ENCODE peak calls at places on chromosomes 5 and 9, in eight cellular contexts. One of them, this sample, is unnamed.

GRCh38 chr5:15366676-15367391 is 133.1 kb upstream of the FBXL7 start:
- DNase-seq in HCT116: no peak
- DNase-seq in uterus: no peak
- DNase-seq in adrenal gland: no peak
- DNase-seq in body of pancreas: no peak
- DNase-seq in NB4: no peak
- DNase-seq in transverse colon: no peak
- DNase-seq in heart left ventricle: no peak
- DNase-seq in this sample: no peak

GRCh38 chr9:107020040-107020530 is 157.1 kb downstream of the ZNF462 start:
- DNase-seq in HCT116: no peak
- DNase-seq in uterus: no peak
- DNase-seq in adrenal gland: no peak
- DNase-seq in body of pancreas: no peak
- DNase-seq in NB4: no peak
- DNase-seq in transverse colon: no peak
- DNase-seq in heart left ventricle: no peak
- DNase-seq in this sample: no peak

GRCh38 chr5:108516771-108517170 is 134.9 kb upstream of the FBXL17 start:
- DNase-seq in HCT116: no peak
- DNase-seq in uterus: no peak
- DNase-seq in adrenal gland: no peak
- DNase-seq in body of pancreas: no peak
- DNase-seq in NB4: no peak
- DNase-seq in transverse colon: no peak
- DNase-seq in heart left ventricle: no peak
- DNase-seq in this sample: no peak

GRCh38 chr5:146283344-146283761 is 55.3 kb upstream of the POU4F3 start:
- DNase-seq in HCT116: peak
- DNase-seq in uterus: no peak
- DNase-seq in adrenal gland: no peak
- DNase-seq in body of pancreas: no peak
- DNase-seq in NB4: no peak
- DNase-seq in transverse colon: no peak
- DNase-seq in heart left ventricle: no peak
- DNase-seq in this sample: no peak

GRCh38 chr5:74464512-74465209 is 175.9 kb downstream of the ENC1 start:
- DNase-seq in HCT116: no peak
- DNase-seq in uterus: no peak
- DNase-seq in adrenal gland: no peak
- DNase-seq in body of pancreas: no peak
- DNase-seq in NB4: no peak
- DNase-seq in transverse colon: no peak
- DNase-seq in heart left ventricle: no peak
- DNase-seq in this sample: no peak

GRCh38 chr5:59609501-59610265 is 283.8 kb downstream of the PDE4D start:
- DNase-seq in HCT116: no peak
- DNase-seq in uterus: no peak
- DNase-seq in adrenal gland: no peak
- DNase-seq in body of pancreas: no peak
- DNase-seq in NB4: no peak
- DNase-seq in transverse colon: no peak
- DNase-seq in heart left ventricle: no peak
- DNase-seq in this sample: no peak

GRCh38 chr5:13627673-13628454 is 316.6 kb downstream of the DNAH5 start:
- DNase-seq in HCT116: no peak
- DNase-seq in uterus: no peak
- DNase-seq in adrenal gland: no peak
- DNase-seq in body of pancreas: no peak
- DNase-seq in NB4: no peak
- DNase-seq in transverse colon: no peak
- DNase-seq in heart left ventricle: no peak
- DNase-seq in this sample: no peak

GRCh38 chr5:83096660-83097334 is 19.4 kb downstream of the XRCC4 start:
- DNase-seq in HCT116: no peak
- DNase-seq in uterus: no peak
- DNase-seq in adrenal gland: no peak
- DNase-seq in body of pancreas: no peak
- DNase-seq in NB4: no peak
- DNase-seq in transverse colon: no peak
- DNase-seq in heart left ventricle: no peak
- DNase-seq in this sample: no peak

GRCh38 chr9:99073985-99074901 is 30.7 kb upstream of the TGFBR1 start:
- DNase-seq in HCT116: no peak
- DNase-seq in uterus: no peak
- DNase-seq in adrenal gland: no peak
- DNase-seq in body of pancreas: no peak
- DNase-seq in NB4: no peak
- DNase-seq in transverse colon: no peak
- DNase-seq in heart left ventricle: no peak
- DNase-seq in this sample: peak

GRCh38 chr9:99073347-99073746 is 31.6 kb upstream of the TGFBR1 start:
- DNase-seq in HCT116: no peak
- DNase-seq in uterus: peak
- DNase-seq in adrenal gland: no peak
- DNase-seq in body of pancreas: no peak
- DNase-seq in NB4: no peak
- DNase-seq in transverse colon: no peak
- DNase-seq in heart left ventricle: no peak
- DNase-seq in this sample: no peak

GRCh38 chr9:99069532-99069931 is 35.4 kb upstream of the TGFBR1 start:
- DNase-seq in HCT116: no peak
- DNase-seq in uterus: no peak
- DNase-seq in adrenal gland: no peak
- DNase-seq in body of pancreas: no peak
- DNase-seq in NB4: no peak
- DNase-seq in transverse colon: no peak
- DNase-seq in heart left ventricle: no peak
- DNase-seq in this sample: no peak

GRCh38 chr9:99071313-99072039 is 33.4 kb upstream of the TGFBR1 start:
- DNase-seq in HCT116: no peak
- DNase-seq in uterus: no peak
- DNase-seq in adrenal gland: no peak
- DNase-seq in body of pancreas: no peak
- DNase-seq in NB4: no peak
- DNase-seq in transverse colon: no peak
- DNase-seq in heart left ventricle: no peak
- DNase-seq in this sample: no peak

DNA sequence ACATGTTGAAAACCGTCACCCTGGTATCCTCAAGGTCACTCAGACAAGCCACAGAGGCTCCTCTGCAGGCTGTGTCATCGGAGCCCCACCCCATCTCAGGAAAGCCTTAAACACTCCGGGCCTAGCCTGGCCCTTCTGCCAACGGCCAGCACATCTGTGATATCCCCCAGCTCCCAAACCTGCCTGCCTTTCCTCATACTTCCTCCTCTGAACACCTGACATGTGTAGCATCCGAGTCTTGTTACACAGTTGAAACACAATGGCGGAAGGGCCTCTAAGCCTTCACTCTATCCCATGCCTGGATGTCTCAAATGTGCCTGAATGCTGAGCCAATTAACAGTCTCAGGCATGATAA is 32.9 kb upstream of the TGFBR1 start:
- DNase-seq in HCT116: no peak
- DNase-seq in uterus: no peak
- DNase-seq in adrenal gland: peak
- DNase-seq in body of pancreas: no peak
- DNase-seq in NB4: no peak
- DNase-seq in transverse colon: no peak
- DNase-seq in heart left ventricle: no peak
- DNase-seq in this sample: peak
- TF ChIP-seq POLR2A in HCT116: no peak
- TF ChIP-seq POLR2A in uterus: no peak
- TF ChIP-seq POLR2A in adrenal gland: no peak
- TF ChIP-seq POLR2A in body of pancreas: no peak
- TF ChIP-seq POLR2A in NB4: no peak
- TF ChIP-seq POLR2A in transverse colon: no peak
- TF ChIP-seq POLR2A in heart left ventricle: no peak
- TF ChIP-seq POLR2A in this sample: no peak

DNA sequence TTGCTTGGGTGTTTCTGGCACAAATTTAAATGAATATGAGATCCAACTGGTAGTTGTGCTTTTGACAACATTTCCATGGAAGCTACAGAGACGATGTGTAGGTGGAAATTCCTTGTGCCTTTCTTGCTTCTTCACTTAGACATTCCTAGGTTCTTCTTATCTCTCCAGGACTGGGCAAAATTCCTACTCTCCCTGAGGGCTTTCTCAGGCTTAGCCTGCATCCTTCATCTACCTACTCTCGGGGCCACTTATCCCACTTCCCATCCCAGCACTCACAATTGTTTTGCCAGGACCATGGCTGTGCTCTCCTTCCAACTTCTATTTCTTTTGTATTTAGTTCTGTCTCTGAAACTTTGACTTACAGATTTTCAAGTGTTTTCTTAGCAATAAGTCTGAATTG is 17.8 kb upstream of the SPINK1 start:
- DNase-seq in HCT116: no peak
- DNase-seq in uterus: no peak
- DNase-seq in adrenal gland: no peak
- DNase-seq in body of pancreas: no peak
- DNase-seq in NB4: no peak
- DNase-seq in transverse colon: no peak
- DNase-seq in heart left ventricle: no peak
- DNase-seq in this sample: no peak
- TF ChIP-seq POLR2A in HCT116: no peak
- TF ChIP-seq POLR2A in uterus: no peak
- TF ChIP-seq POLR2A in adrenal gland: no peak
- TF ChIP-seq POLR2A in body of pancreas: no peak
- TF ChIP-seq POLR2A in NB4: no peak
- TF ChIP-seq POLR2A in transverse colon: no peak
- TF ChIP-seq POLR2A in heart left ventricle: no peak
- TF ChIP-seq POLR2A in this sample: no peak

GRCh38 chr9:72415948-72416347 is 50.9 kb upstream of the ZFAND5 start:
- DNase-seq in HCT116: no peak
- DNase-seq in uterus: no peak
- DNase-seq in adrenal gland: no peak
- DNase-seq in body of pancreas: no peak
- DNase-seq in NB4: no peak
- DNase-seq in transverse colon: no peak
- DNase-seq in heart left ventricle: no peak
- DNase-seq in this sample: no peak

GRCh38 chr9:72412483-72413040 is 47.6 kb upstream of the ZFAND5 start:
- DNase-seq in HCT116: no peak
- DNase-seq in uterus: no peak
- DNase-seq in adrenal gland: no peak
- DNase-seq in body of pancreas: no peak
- DNase-seq in NB4: no peak
- DNase-seq in transverse colon: no peak
- DNase-seq in heart left ventricle: no peak
- DNase-seq in this sample: no peak

GRCh38 chr9:72415163-72415562 is 50.2 kb upstream of the ZFAND5 start:
- DNase-seq in HCT116: no peak
- DNase-seq in uterus: no peak
- DNase-seq in adrenal gland: no peak
- DNase-seq in body of pancreas: no peak
- DNase-seq in NB4: no peak
- DNase-seq in transverse colon: no peak
- DNase-seq in heart left ventricle: no peak
- DNase-seq in this sample: no peak

GRCh38 chr9:72407047-72407446 is 42.0 kb upstream of the ZFAND5 start:
- DNase-seq in HCT116: no peak
- DNase-seq in uterus: no peak
- DNase-seq in adrenal gland: no peak
- DNase-seq in body of pancreas: no peak
- DNase-seq in NB4: no peak
- DNase-seq in transverse colon: no peak
- DNase-seq in heart left ventricle: no peak
- DNase-seq in this sample: no peak

DNA sequence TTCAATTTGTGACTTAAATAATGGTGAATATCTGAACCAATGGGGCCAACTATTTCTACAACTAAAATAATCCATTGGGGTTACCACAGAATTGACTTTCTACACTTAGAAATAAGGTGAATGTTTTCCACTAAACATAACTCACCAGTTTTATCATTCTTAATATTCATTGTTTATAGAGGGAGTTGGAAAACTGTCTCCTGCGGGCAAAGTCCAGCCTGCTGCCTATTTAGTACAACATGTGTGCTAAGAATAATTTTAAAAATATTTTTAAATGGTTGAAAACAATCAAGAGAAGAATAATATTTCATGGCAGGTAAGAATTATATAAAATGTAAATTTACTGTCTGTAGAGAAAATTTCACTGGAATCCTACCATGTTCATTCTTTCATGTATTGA is 45.2 kb upstream of the ZFAND5 start:
- DNase-seq in HCT116: no peak
- DNase-seq in uterus: no peak
- DNase-seq in adrenal gland: no peak
- DNase-seq in body of pancreas: peak
- DNase-seq in NB4: no peak
- DNase-seq in transverse colon: no peak
- DNase-seq in heart left ventricle: no peak
- DNase-seq in this sample: no peak
- TF ChIP-seq POLR2A in HCT116: no peak
- TF ChIP-seq POLR2A in uterus: no peak
- TF ChIP-seq POLR2A in adrenal gland: no peak
- TF ChIP-seq POLR2A in body of pancreas: no peak
- TF ChIP-seq POLR2A in NB4: no peak
- TF ChIP-seq POLR2A in transverse colon: no peak
- TF ChIP-seq POLR2A in heart left ventricle: no peak
- TF ChIP-seq POLR2A in this sample: no peak

GRCh38 chr5:150599281-150599680 is 41.2 kb upstream of the SYNPO start:
- DNase-seq in HCT116: no peak
- DNase-seq in uterus: no peak
- DNase-seq in adrenal gland: no peak
- DNase-seq in body of pancreas: no peak
- DNase-seq in NB4: no peak
- DNase-seq in transverse colon: no peak
- DNase-seq in heart left ventricle: no peak
- DNase-seq in this sample: no peak

GRCh38 chr5:150600951-150601773 is 39.3 kb upstream of the SYNPO start:
- DNase-seq in HCT116: no peak
- DNase-seq in uterus: no peak
- DNase-seq in adrenal gland: no peak
- DNase-seq in body of pancreas: no peak
- DNase-seq in NB4: no peak
- DNase-seq in transverse colon: no peak
- DNase-seq in heart left ventricle: peak
- DNase-seq in this sample: no peak

GRCh38 chr5:150598821-150599273 is 41.6 kb upstream of the SYNPO start:
- DNase-seq in HCT116: no peak
- DNase-seq in uterus: no peak
- DNase-seq in adrenal gland: no peak
- DNase-seq in body of pancreas: no peak
- DNase-seq in NB4: no peak
- DNase-seq in transverse colon: no peak
- DNase-seq in heart left ventricle: peak
- DNase-seq in this sample: no peak

GRCh38 chr5:150601774-150602345 is 38.6 kb upstream of the SYNPO start:
- DNase-seq in HCT116: no peak
- DNase-seq in uterus: no peak
- DNase-seq in adrenal gland: no peak
- DNase-seq in body of pancreas: no peak
- DNase-seq in NB4: no peak
- DNase-seq in transverse colon: no peak
- DNase-seq in heart left ventricle: peak
- DNase-seq in this sample: no peak

DNA sequence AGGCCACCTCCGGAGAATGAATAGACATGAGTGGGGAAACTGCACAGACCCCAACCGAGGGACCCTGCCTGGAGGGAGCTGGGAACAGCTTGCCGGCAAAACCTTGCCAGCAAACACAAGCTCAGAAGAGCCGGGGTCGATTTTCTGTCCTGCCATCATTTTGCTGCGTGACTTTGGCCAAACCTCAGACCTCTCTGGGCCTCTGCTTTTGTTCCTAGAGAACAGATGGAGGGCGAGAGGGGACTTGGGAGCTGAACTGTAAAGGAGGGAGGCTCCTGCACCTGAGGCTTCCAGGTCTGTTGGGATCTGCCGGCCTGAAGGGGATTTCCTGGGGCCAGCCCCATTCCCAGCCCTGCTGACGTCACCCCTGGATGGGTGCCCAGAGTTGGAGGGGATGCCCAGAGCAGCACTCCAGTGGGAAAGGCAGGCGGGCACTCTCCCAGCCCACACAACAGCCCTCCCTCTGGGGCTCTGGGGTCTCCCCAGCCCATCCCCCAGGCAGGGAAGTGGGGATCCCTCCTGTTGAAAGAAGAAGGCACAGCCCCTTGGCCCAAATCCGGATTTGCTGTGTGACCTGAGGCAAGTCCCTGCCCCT is 40.4 kb upstream of the SYNPO start:
- DNase-seq in HCT116: no peak
- DNase-seq in uterus: peak
- DNase-seq in adrenal gland: peak
- DNase-seq in body of pancreas: peak
- DNase-seq in NB4: no peak
- DNase-seq in transverse colon: peak
- DNase-seq in heart left ventricle: peak
- DNase-seq in this sample: no peak
- TF ChIP-seq POLR2A in HCT116: no peak
- TF ChIP-seq POLR2A in uterus: no peak
- TF ChIP-seq POLR2A in adrenal gland: no peak
- TF ChIP-seq POLR2A in body of pancreas: no peak
- TF ChIP-seq POLR2A in NB4: no peak
- TF ChIP-seq POLR2A in transverse colon: no peak
- TF ChIP-seq POLR2A in heart left ventricle: no peak
- TF ChIP-seq POLR2A in this sample: no peak

This sample was measured in erythroblast.